ENCODE peak calls at places on chromosome 3, in eight cellular contexts. Z is epithelial cell of esophagus; U is AG10803; X is B cell; T is astrocyte; H is hepatocyte; F is CD8-positive, alpha-beta T cell; K is heart left ventricle. S is an unnamed sample.

GRCh38 chr3:35262376-35262775 is 376.9 kb upstream of the ARPP21 start:
- DNase-seq in U (no peak), Z (no peak), H (no peak), T (no peak), F (no peak), K (no peak), X (no peak), S (no peak)

GRCh38 chr3:193039058-193039457 is 121.4 kb upstream of the MB21D2 start:
- DNase-seq in K (no peak), X (no peak), F (no peak), U (no peak), Z (no peak), H (no peak), T (no peak), S (no peak)

GRCh38 chr3:125212096-125212508 is 446 bp downstream of the SLC12A8 start:
- DNase-seq in X (no peak), H (peak), K (no peak), U (no peak), T (no peak), F (no peak), Z (no peak), S (no peak)

GRCh38 chr3:24378313-24378712 is 116.3 kb downstream of the THRB start:
- DNase-seq in Z (no peak), K (no peak), T (no peak), X (no peak), F (no peak), U (no peak), H (no peak), S (no peak)

GRCh38 chr3:45507820-45508317 is 86.7 kb upstream of the LIMD1 start:
- DNase-seq in T (peak), F (no peak), K (peak), Z (peak), H (peak), U (no peak), X (no peak), S (peak)

GRCh38 chr3:184299488-184300376 is 691 bp downstream of the PSMD2 start:
- DNase-seq in T (peak), K (no peak), X (no peak), Z (peak), F (no peak), H (peak), U (peak), S (no peak)

GRCh38 chr3:194779729-194780224 is 94.1 kb downstream of the FAM43A start:
- DNase-seq in K (peak), X (no peak), Z (no peak), U (peak), H (no peak), T (peak), F (no peak), S (no peak)

GRCh38 chr3:68560728-68561127 is 371.6 kb downstream of the TAFA4 start:
- DNase-seq in U (no peak), F (no peak), X (no peak), H (no peak), K (no peak), T (no peak), Z (no peak), S (no peak)

GRCh38 chr3:96931491-96931890 is 117.1 kb downstream of the EPHA6 start:
- DNase-seq in H (peak), T (no peak), F (no peak), U (no peak), Z (no peak), K (no peak), X (no peak), S (no peak)

GRCh38 chr3:56086355-56086754 is 381.9 kb downstream of the ERC2 start:
- DNase-seq in F (no peak), K (no peak), X (no peak), Z (no peak), U (peak), H (no peak), T (peak), S (no peak)

GRCh38 chr3:43091481-43091880 is 14.4 kb downstream of the POMGNT2 start:
- DNase-seq in H (no peak), X (no peak), T (no peak), Z (no peak), K (no peak), F (no peak), U (no peak), S (no peak)

GRCh38 chr3:178097576-178097975 is 438.7 kb upstream of the KCNMB2 start:
- DNase-seq in Z (peak), K (no peak), U (peak), T (peak), X (no peak), H (peak), F (no peak), S (no peak)

GRCh38 chr3:183897606-183898384 is 13.1 kb upstream of the PARL start:
- DNase-seq in H (no peak), X (no peak), U (no peak), T (no peak), K (no peak), F (no peak), Z (peak), S (no peak)

GRCh38 chr3:36774072-36774471 is 9.7 kb upstream of the DCLK3 start:
- DNase-seq in U (peak), X (no peak), H (no peak), F (no peak), K (no peak), Z (no peak), T (no peak), S (no peak)

GRCh38 chr3:77179762-77180161 is 139.9 kb downstream of the ROBO2 start:
- DNase-seq in X (no peak), F (no peak), T (no peak), K (no peak), H (no peak), U (no peak), Z (no peak), S (no peak)

GRCh38 chr3:103926936-103927335 is 1439.8 kb upstream of the ALCAM start:
- DNase-seq in T (no peak), K (no peak), H (no peak), Z (no peak), U (no peak), X (no peak), F (no peak), S (no peak)

GRCh38 chr3:16176391-16177030 is 2.0 kb downstream of the GALNT15 start:
- DNase-seq in Z (no peak), F (no peak), K (no peak), X (no peak), T (no peak), U (no peak), H (no peak), S (no peak)

DNA sequence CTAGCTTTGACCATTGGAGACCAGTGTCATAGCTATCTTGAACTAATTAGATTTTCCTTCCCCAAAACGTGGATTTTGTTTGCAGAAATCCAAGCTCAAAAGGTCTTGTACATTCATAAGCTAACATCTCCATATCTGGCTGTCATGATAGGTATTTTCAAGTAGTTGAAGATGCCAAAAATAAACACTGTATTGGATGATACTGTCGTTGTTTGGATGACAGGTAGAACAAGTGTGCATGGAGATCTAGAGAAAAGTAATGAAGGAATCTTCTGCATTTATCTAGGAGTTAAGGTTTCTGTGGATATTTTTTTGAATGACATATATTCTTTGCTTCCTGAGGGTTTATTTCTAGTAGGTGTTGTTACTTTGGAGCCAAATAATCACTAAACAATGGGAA is 1696.1 kb downstream of the SI start:
- DNase-seq in K (no peak), X (no peak), U (no peak), T (no peak), H (no peak), F (no peak), Z (no peak), S (no peak)
- TF ChIP-seq CTCF in K (no peak), X (no peak), U (no peak), T (no peak), H (no peak), F (no peak), Z (no peak), S (no peak)

GRCh38 chr3:157129782-157130137 is 30.2 kb downstream of the CCNL1 start:
- DNase-seq in H (no peak), K (no peak), Z (peak), T (peak), X (no peak), F (no peak), U (no peak), S (peak)

GRCh38 chr3:157130138-157130880 is 29.6 kb downstream of the CCNL1 start:
- DNase-seq in T (peak), F (peak), Z (peak), U (peak), K (peak), H (peak), X (no peak), S (peak)

GRCh38 chr3:157132341-157132740 is 27.6 kb downstream of the CCNL1 start:
- DNase-seq in K (no peak), X (no peak), U (no peak), Z (no peak), H (no peak), T (no peak), F (no peak), S (no peak)

GRCh38 chr3:157131861-157132260 is 28.1 kb downstream of the CCNL1 start:
- DNase-seq in X (no peak), Z (peak), U (no peak), H (no peak), T (peak), K (no peak), F (no peak), S (no peak)

DNA sequence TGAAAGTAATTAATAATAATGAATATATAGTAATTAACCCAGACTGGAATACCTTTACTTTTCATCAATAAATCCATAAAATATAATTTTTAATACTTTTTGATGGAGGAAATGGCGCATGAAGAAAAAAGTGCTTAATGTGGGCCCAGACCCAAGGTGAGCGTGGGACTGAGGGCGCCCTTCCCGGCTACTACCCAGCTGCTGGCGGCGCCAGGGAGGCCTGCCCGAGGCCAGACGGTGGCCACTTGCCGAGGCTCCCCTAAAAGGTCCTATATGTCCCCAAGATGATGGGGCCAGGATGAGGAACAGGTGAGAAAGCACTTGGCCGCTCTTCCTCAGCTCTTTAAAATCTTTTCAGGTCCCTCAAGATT is 29.1 kb downstream of the CCNL1 start:
- DNase-seq in K (no peak), U (no peak), T (no peak), Z (no peak), X (no peak), H (no peak), F (no peak), S (no peak)
- TF ChIP-seq CTCF in K (no peak), U (no peak), T (no peak), Z (no peak), X (peak), H (no peak), F (peak), S (peak)

DNA sequence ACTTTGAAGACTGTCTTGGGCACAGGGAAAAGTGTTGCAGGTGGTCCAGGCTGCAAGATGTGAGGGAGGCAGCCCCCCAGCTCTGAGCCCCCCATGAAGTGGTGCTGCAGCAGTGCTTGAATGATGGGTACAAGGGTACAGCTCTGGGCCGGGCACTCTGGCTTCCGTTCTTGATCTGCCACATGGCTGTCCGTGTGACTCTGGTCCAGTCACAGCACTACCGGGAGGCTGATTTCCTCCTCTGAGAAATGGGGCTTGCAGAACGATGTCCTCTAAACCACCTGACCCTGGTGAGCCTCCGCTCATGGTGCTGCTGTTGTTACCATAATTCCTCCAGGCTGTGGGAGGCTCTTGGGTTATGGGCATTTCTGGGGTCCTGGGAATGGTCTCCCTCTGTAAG is 75.1 kb downstream of the FBLN2 start:
- DNase-seq in U (no peak), Z (no peak), F (no peak), X (no peak), T (no peak), H (no peak), K (no peak), S (no peak)
- TF ChIP-seq CTCF in U (no peak), Z (no peak), F (no peak), X (no peak), T (no peak), H (no peak), K (no peak), S (no peak)

GRCh38 chr3:195909645-195910498 is 1.5 kb upstream of the TNK2 start:
- DNase-seq in Z (peak), X (peak), U (peak), K (peak), F (peak), T (peak), H (peak), S (peak)
- TF ChIP-seq CTCF in Z (no peak), X (no peak), U (no peak), K (no peak), F (no peak), T (no peak), H (no peak), S (no peak)

S was measured in endothelial cell.